ENCODE peak calls at places on chromosomes 16 and 17, in ten cellular contexts. G is mucosa of descending colon; V is stimulated activated CD8-positive, alpha-beta memory T cell treated with anti-CD3 and anti-CD28 coated beads, Interleukin-7, amount 100 ng/mL, for 4 hours; D is midbrain; R is progenitor cell of endocrine pancreas; M is stimulated activated CD4-positive, alpha-beta T cell treated with anti-CD3 and anti-CD28 coated beads, Interleukin-15, amount 100 ng/mL, for 24 hours; P is SK-N-SH; F is naive B cell; O is colonic mucosa; E is HAP-1. H is an unnamed sample.

GRCh38 chr17:65438708-65439294 is 122.6 kb downstream of the AXIN2 start:
- DNase-seq in G (no peak), R (no peak), O (no peak), P (peak; percentile 59), F (no peak), D (no peak), M (no peak), E (no peak), V (no peak), H (no peak)

GRCh38 chr17:73519011-73519410 is 125.2 kb downstream of the SDK2 start:
- DNase-seq in P (no peak), R (no peak), E (no peak), D (no peak), G (no peak), O (no peak), M (no peak), V (no peak), F (no peak), H (no peak)

GRCh38 chr17:59154721-59155438 is at the start of gene SKA2:
- DNase-seq in F (no peak), V (peak; percentile 98), M (peak; percentile 97), P (peak; percentile 85), D (peak; percentile 95), R (peak; percentile 98), G (peak; percentile 95), E (no peak), O (peak; percentile 84), H (no peak)

GRCh38 chr16:15607700-15608396 is 35.1 kb downstream of the MARF1 start:
- DNase-seq in G (no peak), P (no peak), E (no peak), R (no peak), D (no peak), F (no peak), M (no peak), O (no peak), V (no peak), H (no peak)

GRCh38 chr16:80824623-80825364 is 20.4 kb upstream of the CDYL2 start:
- DNase-seq in G (peak; percentile 76), D (no peak), P (peak; percentile 38), O (peak; percentile 29), M (peak; percentile 47), V (no peak), E (peak; percentile 64), R (no peak), F (no peak), H (peak; percentile 79)

GRCh38 chr17:81039854-81040758 is 5.2 kb downstream of the BAIAP2 start:
- DNase-seq in F (no peak), G (peak; percentile 40), V (no peak), O (no peak), M (no peak), D (no peak), R (no peak), E (peak; percentile 2), P (no peak), H (peak; percentile 57)

GRCh38 chr17:76599699-76600460 is 14.2 kb upstream of the ST6GALNAC2 start:
- DNase-seq in G (no peak), V (no peak), R (no peak), P (no peak), D (no peak), O (no peak), F (no peak), M (no peak), E (no peak), H (no peak)

GRCh38 chr17:16068323-16068722 is 68.7 kb downstream of the TTC19 start:
- DNase-seq in G (no peak), R (no peak), V (no peak), F (no peak), O (no peak), P (no peak), M (no peak), D (no peak), E (no peak), H (no peak)

GRCh38 chr16:2008009-2008526 is 1.6 kb downstream of the ZNF598 start:
- DNase-seq in P (no peak), R (no peak), F (no peak), V (no peak), G (peak; percentile 56), E (no peak), D (no peak), O (peak; percentile 71), M (no peak), H (peak; percentile 72)

GRCh38 chr16:73086108-73086507 is 38.2 kb upstream of the ZFHX3 start:
- DNase-seq in V (no peak), G (no peak), F (no peak), P (no peak), D (no peak), O (no peak), E (no peak), R (no peak), M (no peak), H (no peak)

GRCh38 chr17:45228985-45229517 is 7.4 kb downstream of the FMNL1 start:
- DNase-seq in D (peak; percentile 44), F (peak; percentile 96), O (peak; percentile 76), P (no peak), G (peak; percentile 74), M (peak; percentile 93), R (no peak), E (no peak), V (peak; percentile 71), H (peak; percentile 97)

GRCh38 chr16:9847146-9847545 is 335.1 kb downstream of the GRIN2A start:
- DNase-seq in R (no peak), G (no peak), P (no peak), F (no peak), D (no peak), E (no peak), M (no peak), V (no peak), O (no peak), H (no peak)

GRCh38 chr17:51118330-51119195 is 2.1 kb downstream of the SPAG9 start:
- DNase-seq in O (peak; percentile 90), G (peak; percentile 89), R (no peak), F (no peak), P (peak; percentile 25), D (no peak), M (no peak), E (no peak), V (no peak), H (no peak)